ENCODE peak calls at places on chromosomes 5 and 9, in seven cellular contexts. K is A549, F is left ventricle myocardium inferior, B is uterus, R is fibroblast of lung, W is SK-N-SH, I is H9. N is an unnamed sample.

GRCh38 chr5:169415948-169416347 is 115.0 kb upstream of the SLIT3 start:
- DNase-seq in I (no peak), R (no peak), K (no peak), F (no peak), W (no peak), B (no peak), N (no peak)

GRCh38 chr5:72379936-72380335 is 59.8 kb downstream of the PTCD2 start:
- DNase-seq in I (no peak), B (no peak), W (no peak), K (no peak), R (no peak), F (no peak), N (no peak)

GRCh38 chr5:84370176-84370575 is 14.5 kb downstream of the EDIL3 start:
- DNase-seq in W (no peak), F (no peak), B (no peak), I (no peak), R (no peak), K (no peak), N (no peak)

GRCh38 chr5:35230043-35230611 is at the start of gene PRLR:
- DNase-seq in B (peak; percentile 70), R (peak; percentile 38), W (peak; percentile 55), F (peak; percentile 24), K (no peak), I (peak; percentile 42), N (peak; percentile 74)

GRCh38 chr9:3647652-3648051 is 121.9 kb upstream of the RFX3 start:
- DNase-seq in R (no peak), W (no peak), I (no peak), K (no peak), B (no peak), F (no peak), N (no peak)

GRCh38 chr9:84862786-84863185 is 193.3 kb downstream of the NTRK2 start:
- DNase-seq in F (peak; percentile 28), R (peak; percentile 4), K (peak; percentile 8), W (no peak), B (peak; percentile 27), I (peak; percentile 90), N (no peak)

GRCh38 chr5:38783011-38783551 is 62.7 kb upstream of the OSMR start:
- DNase-seq in R (peak; percentile 100), B (no peak), F (no peak), W (no peak), I (no peak), K (no peak), N (no peak)

GRCh38 chr9:15306757-15307522 is at the start of gene TTC39B:
- DNase-seq in R (peak; percentile 89), F (peak; percentile 93), B (peak; percentile 93), W (peak; percentile 96), K (peak; percentile 74), I (peak; percentile 97), N (peak; percentile 93)

GRCh38 chr9:107068581-107068980 is 205.6 kb downstream of the ZNF462 start:
- DNase-seq in F (no peak), K (no peak), I (no peak), R (no peak), B (no peak), W (no peak), N (no peak)

GRCh38 chr5:138952962-138953361 is 77.8 kb upstream of the LRRTM2 start:
- DNase-seq in I (no peak), K (no peak), F (no peak), R (no peak), B (no peak), W (no peak), N (no peak)

GRCh38 chr5:172749881-172750608 is 20.9 kb downstream of the DUSP1 start:
- DNase-seq in K (no peak), B (peak; percentile 61), I (no peak), F (no peak), R (peak; percentile 49), W (no peak), N (peak; percentile 67)

GRCh38 chr9:132241840-132242620 is 80.2 kb downstream of the NTNG2 start:
- DNase-seq in B (peak; percentile 42), I (peak; percentile 56), F (peak; percentile 41), W (peak; percentile 67), R (peak; percentile 34), K (no peak), N (no peak)

GRCh38 chr5:148910216-148910615 is 83.8 kb downstream of the ADRB2 start:
- DNase-seq in W (no peak), F (no peak), K (no peak), B (no peak), R (no peak), I (no peak), N (no peak)

GRCh38 chr9:137278061-137278912 is 761 bp downstream of the TOR4A start:
- DNase-seq in W (peak; percentile 27), B (peak; percentile 24), I (peak; percentile 60), R (no peak), F (no peak), K (no peak), N (peak; percentile 20)

GRCh38 chr9:16191691-16192402 is 639.0 kb downstream of the CCDC171 start:
- DNase-seq in K (peak; percentile 84), F (peak; percentile 78), R (peak; percentile 89), I (peak; percentile 84), W (peak; percentile 77), B (peak; percentile 84), N (peak; percentile 77)

GRCh38 chr9:123753669-123754307 is 176.1 kb downstream of the DENND1A start:
- DNase-seq in K (no peak), R (no peak), W (no peak), B (no peak), F (no peak), I (no peak), N (no peak)

GRCh38 chr9:123757960-123758359 is 172.0 kb downstream of the DENND1A start:
- DNase-seq in I (no peak), B (no peak), R (no peak), W (no peak), F (no peak), K (no peak), N (peak; percentile 48)

GRCh38 chr9:123757547-123757946 is 172.4 kb downstream of the DENND1A start:
- DNase-seq in K (no peak), R (no peak), B (peak; percentile 43), W (no peak), F (no peak), I (no peak), N (peak; percentile 57)

GRCh38 chr9:123753011-123753410 is 176.9 kb downstream of the DENND1A start:
- DNase-seq in R (no peak), K (no peak), I (no peak), F (no peak), W (no peak), B (no peak), N (no peak)

GRCh38 chr9:123756484-123757106 is 173.3 kb downstream of the DENND1A start:
- DNase-seq in W (no peak), F (no peak), B (no peak), K (no peak), R (no peak), I (no peak), N (no peak)
- H3K4me1 ChIP-seq in W (no peaks in the 10 kb centered on the region), F (peaks cover 16% of the 10 kb centered on the region), B (peaks cover 4% of the 10 kb centered on the region), K (no peaks in the 10 kb centered on the region), R (no peaks in the 10 kb centered on the region), I (peaks cover under 1% of the 10 kb centered on the region), N (peaks cover 3% of the 10 kb centered on the region)

GRCh38 chr9:113628621-113629020 is 165.1 kb downstream of the RGS3 start:
- DNase-seq in W (no peak), B (no peak), I (no peak), R (no peak), K (no peak), F (no peak), N (no peak)
- TF ChIP-seq CTCF in W (no peak), B (no peak), I (no peak), R (no peak), K (no peak), F (no peak), N (no peak)

GRCh38 chr9:114178076-114178475 is 22.7 kb downstream of the COL27A1 start:
- DNase-seq in R (no peak), K (no peak), F (no peak), I (no peak), B (no peak), W (no peak), N (no peak)

GRCh38 chr9:114178756-114179450 is 23.6 kb downstream of the COL27A1 start:
- DNase-seq in W (peak; percentile 61), B (no peak), K (no peak), F (peak; percentile 65), R (no peak), I (no peak), N (peak; percentile 66)

GRCh38 chr9:114177423-114178064 is 22.2 kb downstream of the COL27A1 start:
- DNase-seq in K (peak; percentile 26), W (no peak), I (no peak), B (no peak), F (no peak), R (peak; percentile 62), N (peak; percentile 68)

GRCh38 chr9:114174876-114175771 is 19.8 kb downstream of the COL27A1 start:
- DNase-seq in F (no peak), I (no peak), K (no peak), W (peak; percentile 58), R (peak; percentile 56), B (peak; percentile 76), N (no peak)

DNA sequence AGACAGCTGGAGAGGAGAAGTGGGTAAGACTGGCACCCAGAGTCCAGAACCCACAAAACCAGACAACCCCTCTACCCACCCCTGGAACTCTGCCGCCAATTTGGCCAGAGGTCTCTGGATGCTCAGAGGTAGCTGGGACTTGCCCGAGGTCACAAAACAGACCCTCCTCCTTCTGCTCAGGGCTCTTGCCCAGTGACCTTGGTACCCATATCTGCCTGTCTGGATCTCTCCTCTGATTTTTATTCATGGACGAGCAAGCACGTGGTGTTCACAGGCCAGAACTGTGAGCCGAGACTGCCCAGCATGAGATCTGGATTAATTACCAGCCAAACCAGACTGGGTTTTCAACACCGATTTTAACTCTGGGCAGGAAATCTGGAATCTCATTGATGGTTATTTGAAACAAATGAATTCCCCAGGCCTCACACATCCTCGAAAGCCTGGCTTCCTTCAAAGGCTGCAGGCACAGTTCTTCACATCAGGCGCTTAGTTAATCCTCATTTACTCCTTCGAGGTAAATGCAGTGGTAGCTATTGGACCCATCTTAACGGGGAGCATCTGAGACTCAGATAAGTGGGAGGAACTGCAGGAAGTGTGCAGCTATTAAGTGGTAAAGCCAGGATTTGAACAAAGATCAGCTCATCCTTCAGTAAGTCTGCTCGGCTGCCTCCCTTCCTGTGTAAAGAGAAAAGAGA is 21.4 kb downstream of the COL27A1 start:
- DNase-seq in K (no peak), B (no peak), W (peak; percentile 68), I (no peak), R (no peak), F (no peak), N (no peak)
- H3K4me1 ChIP-seq in K (peaks cover 30% of the 10 kb centered on the region), B (no peaks in the 10 kb centered on the region), W (peaks cover 55% of the 10 kb centered on the region), I (no peaks in the 10 kb centered on the region), R (peaks cover 60% of the 10 kb centered on the region), F (peaks cover 89% of the 10 kb centered on the region), N (peaks cover 73% of the 10 kb centered on the region)

GRCh38 chr9:104743377-104743985 is 4.0 kb upstream of the NIPSNAP3A start:
- DNase-seq in B (no peak), K (peak; percentile 41), R (peak; percentile 78), I (no peak), W (peak; percentile 59), F (no peak), N (no peak)
- TF ChIP-seq CTCF in B (peak; percentile 77), K (peak; percentile 84), R (peak; percentile 68), I (peak; percentile 89), W (peak; percentile 82), F (peak; percentile 77), N (peak; percentile 84)

N was measured in adrenal gland.